ENCODE peak calls at places on chromosomes 5 and 9, in eight cellular contexts. G, K, J, Z, I, C, U and B are unnamed samples.

GRCh38 chr9:34334916-34335315 is 5.5 kb downstream of the NUDT2 start:
- DNase-seq in K (no peak), Z (no peak), U (no peak), G (no peak), C (no peak), I (peak; percentile 59), J (no peak), B (no peak)

GRCh38 chr5:6574111-6574510 is 58.7 kb downstream of the NSUN2 start:
- DNase-seq in K (no peak), J (no peak), Z (no peak), U (no peak), G (no peak), C (no peak), I (no peak), B (no peak)

GRCh38 chr9:98809311-98810105 is 2.0 kb downstream of the GALNT12 start:
- DNase-seq in C (no peak), I (peak; percentile 70), K (no peak), U (no peak), J (no peak), Z (no peak), G (peak; percentile 39), B (no peak)

GRCh38 chr9:131348631-131349521 is 45.0 kb upstream of the PRRC2B start:
- DNase-seq in C (no peak), U (no peak), G (no peak), I (peak; percentile 67), J (no peak), K (no peak), Z (no peak), B (no peak)

GRCh38 chr9:35681341-35682002 is 7.7 kb downstream of the CA9 start:
- DNase-seq in K (no peak), I (no peak), U (no peak), C (no peak), Z (no peak), J (no peak), G (no peak), B (no peak)

GRCh38 chr5:174724484-174725260 is at the start of gene MSX2:
- DNase-seq in C (peak; percentile 89), I (peak; percentile 96), K (peak; percentile 91), U (peak; percentile 63), Z (peak; percentile 66), G (peak; percentile 84), J (peak; percentile 89), B (no peak)

GRCh38 chr5:170287532-170287931 is 10.0 kb downstream of the LCP2 start:
- DNase-seq in C (peak; percentile 58), K (no peak), G (peak; percentile 51), J (peak; percentile 55), I (no peak), U (no peak), Z (peak; percentile 72), B (no peak)

GRCh38 chr5:93990504-93991085 is 249.2 kb upstream of the POU5F2 start:
- DNase-seq in U (no peak), C (no peak), J (no peak), Z (no peak), K (no peak), I (no peak), G (peak; percentile 30), B (no peak)

GRCh38 chr5:152271420-152271819 is 133.7 kb downstream of the NMUR2 start:
- DNase-seq in C (no peak), Z (no peak), U (no peak), I (peak; percentile 77), J (no peak), G (no peak), K (no peak), B (no peak)

GRCh38 chr5:39783756-39784421 is 359.1 kb upstream of the DAB2 start:
- DNase-seq in G (no peak), Z (no peak), C (no peak), I (no peak), K (no peak), J (no peak), U (no peak), B (peak; percentile 12)

GRCh38 chr9:104927216-104927911 is 591 bp downstream of the ABCA1 start:
- DNase-seq in C (peak; percentile 35), Z (peak; percentile 44), K (peak; percentile 67), I (peak; percentile 85), G (peak; percentile 44), U (no peak), J (peak; percentile 54), B (peak; percentile 54)

GRCh38 chr5:124231794-124232193 is 514.6 kb downstream of the ZNF608 start:
- DNase-seq in U (no peak), K (no peak), G (no peak), I (no peak), J (no peak), Z (no peak), C (no peak), B (no peak)

GRCh38 chr9:16039988-16040761 is 487.3 kb downstream of the CCDC171 start:
- DNase-seq in C (no peak), G (no peak), K (no peak), U (no peak), J (no peak), Z (peak; percentile 72), I (peak; percentile 90), B (no peak)

GRCh38 chr9:108634164-108634563 is 221.6 kb downstream of the ACTL7B start:
- DNase-seq in Z (no peak), U (no peak), J (no peak), K (no peak), C (no peak), G (peak; percentile 57), I (no peak), B (no peak)

GRCh38 chr5:6827815-6828214 is 114.6 kb downstream of the TENT4A start:
- DNase-seq in C (no peak), K (no peak), I (no peak), Z (no peak), G (no peak), U (no peak), J (no peak), B (no peak)

GRCh38 chr5:58759745-58760144 is 176.9 kb downstream of the RAB3C start:
- DNase-seq in C (no peak), U (no peak), Z (no peak), G (no peak), J (no peak), I (no peak), K (no peak), B (peak; percentile 28)

GRCh38 chr5:110441035-110441434 is 285.4 kb downstream of the TMEM232 start:
- DNase-seq in K (no peak), I (peak; percentile 74), G (no peak), C (no peak), U (peak; percentile 22), J (no peak), Z (no peak), B (no peak)

GRCh38 chr5:138985256-138985655 is 110.1 kb upstream of the LRRTM2 start:
- DNase-seq in U (no peak), I (peak; percentile 20), G (no peak), K (no peak), Z (no peak), C (no peak), J (no peak), B (no peak)

GRCh38 chr5:178331491-178331981 is 98.9 kb upstream of the PHYKPL start:
- DNase-seq in U (no peak), C (peak; percentile 73), G (peak; percentile 39), Z (peak; percentile 31), K (peak; percentile 81), J (peak; percentile 82), I (no peak), B (no peak)

GRCh38 chr9:81823672-81824554 is 104.3 kb upstream of the SPATA31D4 start:
- DNase-seq in K (no peak), G (no peak), C (no peak), J (no peak), U (no peak), I (no peak), Z (no peak), B (no peak)

GRCh38 chr5:23132231-23132630 is 279.1 kb upstream of the CDH12 start:
- DNase-seq in G (no peak), U (no peak), Z (no peak), C (no peak), I (no peak), K (no peak), J (no peak), B (no peak)

GRCh38 chr9:134664446-134664845 is 22.8 kb downstream of the COL5A1 start:
- DNase-seq in U (no peak), C (peak; percentile 9), K (peak; percentile 19), G (no peak), Z (no peak), J (peak; percentile 7), I (no peak), B (no peak)

GRCh38 chr5:162268694-162269481 is 201.3 kb downstream of the GABRG2 start:
- DNase-seq in K (no peak), U (no peak), G (no peak), J (no peak), Z (no peak), C (no peak), I (no peak), B (no peak)

DNA sequence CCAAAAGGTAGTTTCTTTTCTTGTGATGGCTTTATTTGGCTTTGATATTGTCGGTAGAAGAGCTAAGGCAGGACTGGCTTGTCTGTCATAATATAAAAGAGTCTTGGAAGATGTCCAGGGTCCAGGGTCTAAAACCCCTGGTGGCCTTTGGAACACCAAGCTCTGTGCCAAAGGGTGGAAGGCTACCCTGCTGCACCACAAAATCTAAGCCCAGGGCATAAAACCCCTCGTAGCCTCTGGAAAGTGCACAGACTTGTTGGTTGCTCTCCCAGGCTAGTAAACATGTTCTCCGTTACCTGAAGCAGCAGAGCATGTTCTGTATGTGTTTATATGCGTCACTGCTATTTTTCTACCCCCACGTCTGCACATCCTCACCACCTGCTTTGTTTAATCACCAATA is 75.5 kb downstream of the OSTF1 start:
- DNase-seq in K (no peak), U (no peak), C (no peak), J (no peak), G (no peak), Z (no peak), I (no peak), B (no peak)
- H3K36me3 ChIP-seq in K (peaks cover 23% of the 10 kb centered on the region), U (no peaks in the 10 kb centered on the region), C (peaks cover 56% of the 10 kb centered on the region), J (peaks cover 5% of the 10 kb centered on the region), G (no peaks in the 10 kb centered on the region), Z (no peaks in the 10 kb centered on the region), I (no peaks in the 10 kb centered on the region), B (no peaks in the 10 kb centered on the region)

DNA sequence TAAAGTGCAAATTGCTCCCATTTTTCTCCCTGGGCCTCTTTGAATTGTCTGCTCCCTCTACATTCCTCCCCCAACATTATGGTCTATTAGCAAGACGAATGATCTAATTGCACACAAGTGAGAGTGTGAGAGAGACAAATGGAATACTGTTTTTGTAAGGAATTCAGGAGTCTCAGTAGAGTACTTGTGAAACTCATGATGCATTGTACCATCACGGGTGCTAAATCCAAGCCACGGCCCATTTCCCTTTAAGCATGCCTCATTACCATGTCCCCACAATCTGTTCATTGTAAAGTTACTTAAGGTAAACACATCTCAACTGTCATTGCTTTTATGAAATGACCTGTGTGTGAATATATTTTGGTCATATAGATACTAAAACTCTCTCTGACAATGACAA is 62.8 kb downstream of the CD180 start:
- DNase-seq in K (no peak), I (no peak), J (no peak), G (no peak), C (no peak), U (no peak), Z (no peak), B (no peak)
- H3K36me3 ChIP-seq in K (peaks cover 100% of the 10 kb centered on the region), I (peaks cover 14% of the 10 kb centered on the region), J (peaks cover 94% of the 10 kb centered on the region), G (no peaks in the 10 kb centered on the region), C (peaks cover 87% of the 10 kb centered on the region), U (no peaks in the 10 kb centered on the region), Z (no peaks in the 10 kb centered on the region), B (no peaks in the 10 kb centered on the region)

GRCh38 chr9:68476889-68477288 is 63.8 kb downstream of the TMEM252 start:
- DNase-seq in U (no peak), Z (peak; percentile 70), G (no peak), C (no peak), I (no peak), K (no peak), J (no peak), B (no peak)
- H3K36me3 ChIP-seq in U (no peaks in the 10 kb centered on the region), Z (no peaks in the 10 kb centered on the region), G (no peaks in the 10 kb centered on the region), C (peaks cover 9% of the 10 kb centered on the region), I (no peaks in the 10 kb centered on the region), K (peaks cover 18% of the 10 kb centered on the region), J (peaks cover 13% of the 10 kb centered on the region), B (no peaks in the 10 kb centered on the region)

GRCh38 chr5:140555747-140556312 is 1.4 kb downstream of the SRA1 start:
- DNase-seq in J (no peak), G (no peak), C (no peak), I (no peak), Z (no peak), U (no peak), K (no peak), B (no peak)
- H3K36me3 ChIP-seq in J (peaks cover 55% of the 10 kb centered on the region), G (no peaks in the 10 kb centered on the region), C (peaks cover 35% of the 10 kb centered on the region), I (peaks cover 40% of the 10 kb centered on the region), Z (no peaks in the 10 kb centered on the region), U (peaks cover 7% of the 10 kb centered on the region), K (peaks cover 40% of the 10 kb centered on the region), B (peaks cover 12% of the 10 kb centered on the region)